ENCODE peak calls at places on chromosomes 6 and 20, in four cellular contexts. One of them, this sample, is unnamed.

GRCh38 chr20:57663241-57663640 is 43.0 kb upstream of the ZBP1 start:
- DNase-seq in hippocampal formation: no peak
- DNase-seq in BE2C: peak
- DNase-seq in activated T-cell treated with anti-CD3 and anti-CD28 coated beads for 4 hours: no peak
- DNase-seq in this sample: no peak

GRCh38 chr6:135812085-135812526 is 39.4 kb upstream of the PDE7B start:
- DNase-seq in activated T-cell treated with anti-CD3 and anti-CD28 coated beads for 4 hours: no peak
- DNase-seq in BE2C: peak
- DNase-seq in hippocampal formation: no peak
- DNase-seq in this sample: peak

GRCh38 chr6:74605942-74606341 is 599.9 kb downstream of the COL12A1 start:
- DNase-seq in BE2C: no peak
- DNase-seq in hippocampal formation: no peak
- DNase-seq in activated T-cell treated with anti-CD3 and anti-CD28 coated beads for 4 hours: no peak
- DNase-seq in this sample: no peak

GRCh38 chr20:58420798-58421496 is 31.9 kb downstream of the VAPB start:
- DNase-seq in BE2C: no peak
- DNase-seq in activated T-cell treated with anti-CD3 and anti-CD28 coated beads for 4 hours: no peak
- DNase-seq in hippocampal formation: no peak
- DNase-seq in this sample: peak

GRCh38 chr6:124197148-124197547 is 393.5 kb downstream of the NKAIN2 start:
- DNase-seq in activated T-cell treated with anti-CD3 and anti-CD28 coated beads for 4 hours: no peak
- DNase-seq in hippocampal formation: no peak
- DNase-seq in BE2C: no peak
- DNase-seq in this sample: no peak

GRCh38 chr6:138594042-138594636 is 94.8 kb upstream of the NHSL1 start:
- DNase-seq in BE2C: no peak
- DNase-seq in hippocampal formation: no peak
- DNase-seq in activated T-cell treated with anti-CD3 and anti-CD28 coated beads for 4 hours: no peak
- DNase-seq in this sample: no peak

GRCh38 chr6:155519339-155519738 is 63.7 kb upstream of the NOX3 start:
- DNase-seq in hippocampal formation: no peak
- DNase-seq in activated T-cell treated with anti-CD3 and anti-CD28 coated beads for 4 hours: no peak
- DNase-seq in BE2C: no peak
- DNase-seq in this sample: no peak

GRCh38 chr6:99609839-99610489 is 3.3 kb downstream of the PRDM13 start:
- DNase-seq in hippocampal formation: no peak
- DNase-seq in BE2C: no peak
- DNase-seq in activated T-cell treated with anti-CD3 and anti-CD28 coated beads for 4 hours: no peak
- DNase-seq in this sample: no peak

GRCh38 chr6:53532061-53532797 is 12.7 kb downstream of the GCLC start:
- DNase-seq in BE2C: no peak
- DNase-seq in activated T-cell treated with anti-CD3 and anti-CD28 coated beads for 4 hours: no peak
- DNase-seq in hippocampal formation: no peak
- DNase-seq in this sample: no peak

GRCh38 chr6:14713008-14713452 is 532.8 kb upstream of the JARID2 start:
- DNase-seq in hippocampal formation: no peak
- DNase-seq in activated T-cell treated with anti-CD3 and anti-CD28 coated beads for 4 hours: no peak
- DNase-seq in BE2C: peak
- DNase-seq in this sample: no peak

GRCh38 chr6:18147160-18147559 is 7.7 kb downstream of the TPMT start:
- DNase-seq in activated T-cell treated with anti-CD3 and anti-CD28 coated beads for 4 hours: no peak
- DNase-seq in BE2C: no peak
- DNase-seq in hippocampal formation: no peak
- DNase-seq in this sample: peak

GRCh38 chr20:44594730-44595129 is 12.4 kb downstream of the PKIG start:
- DNase-seq in BE2C: no peak
- DNase-seq in hippocampal formation: no peak
- DNase-seq in activated T-cell treated with anti-CD3 and anti-CD28 coated beads for 4 hours: no peak
- DNase-seq in this sample: peak

GRCh38 chr6:170295519-170296422 is 4.9 kb upstream of the DLL1 start:
- DNase-seq in hippocampal formation: no peak
- DNase-seq in activated T-cell treated with anti-CD3 and anti-CD28 coated beads for 4 hours: peak
- DNase-seq in BE2C: no peak
- DNase-seq in this sample: peak

GRCh38 chr20:9389321-9389720 is 125.1 kb upstream of the LAMP5 start:
- DNase-seq in hippocampal formation: no peak
- DNase-seq in activated T-cell treated with anti-CD3 and anti-CD28 coated beads for 4 hours: no peak
- DNase-seq in BE2C: no peak
- DNase-seq in this sample: peak

GRCh38 chr6:106450645-106451044 is 90.1 kb downstream of the CRYBG1 start:
- DNase-seq in activated T-cell treated with anti-CD3 and anti-CD28 coated beads for 4 hours: no peak
- DNase-seq in hippocampal formation: no peak
- DNase-seq in BE2C: no peak
- DNase-seq in this sample: no peak

GRCh38 chr6:137799950-137800568 is 67.0 kb upstream of the TNFAIP3 start:
- DNase-seq in BE2C: peak
- DNase-seq in activated T-cell treated with anti-CD3 and anti-CD28 coated beads for 4 hours: peak
- DNase-seq in hippocampal formation: no peak
- DNase-seq in this sample: peak

GRCh38 chr6:5937936-5938706 is 68.6 kb downstream of the NRN1 start:
- DNase-seq in hippocampal formation: no peak
- DNase-seq in activated T-cell treated with anti-CD3 and anti-CD28 coated beads for 4 hours: no peak
- DNase-seq in BE2C: no peak
- DNase-seq in this sample: no peak

GRCh38 chr20:38373231-38373867 is 27.1 kb downstream of the LBP start:
- DNase-seq in BE2C: no peak
- DNase-seq in activated T-cell treated with anti-CD3 and anti-CD28 coated beads for 4 hours: no peak
- DNase-seq in hippocampal formation: no peak
- DNase-seq in this sample: no peak

GRCh38 chr6:119339941-119340456 is 9.6 kb downstream of the MAN1A1 start:
- DNase-seq in hippocampal formation: no peak
- DNase-seq in activated T-cell treated with anti-CD3 and anti-CD28 coated beads for 4 hours: no peak
- DNase-seq in BE2C: no peak
- DNase-seq in this sample: no peak

GRCh38 chr20:10594286-10594868 is 79.4 kb downstream of the JAG1 start:
- DNase-seq in activated T-cell treated with anti-CD3 and anti-CD28 coated beads for 4 hours: no peak
- DNase-seq in hippocampal formation: no peak
- DNase-seq in BE2C: no peak
- DNase-seq in this sample: peak

GRCh38 chr20:53940883-53941546 is 129.4 kb downstream of the BCAS1 start:
- DNase-seq in hippocampal formation: peak
- DNase-seq in activated T-cell treated with anti-CD3 and anti-CD28 coated beads for 4 hours: no peak
- DNase-seq in BE2C: peak
- DNase-seq in this sample: peak

GRCh38 chr20:32581839-32582658 is 3.1 kb downstream of the NOL4L start:
- DNase-seq in activated T-cell treated with anti-CD3 and anti-CD28 coated beads for 4 hours: no peak
- DNase-seq in BE2C: peak
- DNase-seq in hippocampal formation: no peak
- DNase-seq in this sample: no peak

This sample was measured in Caki2.